ENCODE peak calls at places on chromosomes 5 and 9, in six cellular contexts. V, A, Q, N, Z and R are unnamed samples.

GRCh38 chr5:143105216-143105905 is 298.1 kb downstream of the NR3C1 start:
- DNase-seq in A (no peak), Z (no peak), V (no peak), N (no peak), Q (no peak), R (no peak)

GRCh38 chr5:145946112-145946861 is 9.9 kb downstream of the SH3RF2 start:
- DNase-seq in Q (peak; percentile 32), Z (no peak), V (peak; percentile 84), A (no peak), N (no peak), R (no peak)

GRCh38 chr5:56290378-56291057 is 57.4 kb upstream of the ANKRD55 start:
- DNase-seq in N (no peak), V (no peak), Z (no peak), A (no peak), Q (no peak), R (no peak)

GRCh38 chr5:152262667-152263066 is 142.4 kb downstream of the NMUR2 start:
- DNase-seq in N (peak; percentile 19), Q (no peak), A (no peak), V (no peak), Z (no peak), R (no peak)

GRCh38 chr9:130379649-130379970 is 65.2 kb upstream of the ASS1 start:
- DNase-seq in Z (no peak), N (no peak), V (no peak), Q (no peak), A (no peak), R (no peak)

GRCh38 chr5:59798862-59799667 is 94.5 kb downstream of the PDE4D start:
- DNase-seq in N (no peak), V (no peak), Q (no peak), A (no peak), Z (no peak), R (no peak)

GRCh38 chr9:133633681-133633990 is 2.5 kb upstream of the DBH start:
- DNase-seq in N (no peak), Q (no peak), V (no peak), A (no peak), Z (no peak), R (no peak)

GRCh38 chr9:16367605-16368424 is 502.7 kb downstream of the BNC2 start:
- DNase-seq in Q (no peak), N (no peak), Z (no peak), A (no peak), V (peak; percentile 80), R (no peak)

GRCh38 chr9:94900222-94901018 is 173.9 kb downstream of the AOPEP start:
- DNase-seq in Q (peak; percentile 39), A (no peak), V (peak; percentile 97), Z (no peak), N (no peak), R (no peak)

GRCh38 chr5:147508711-147509040 is 1.2 kb downstream of the DPYSL3 start:
- DNase-seq in Q (no peak), V (peak; percentile 33), N (no peak), A (no peak), Z (no peak), R (no peak)

GRCh38 chr5:1834022-1834551 is 32.9 kb downstream of the NDUFS6 start:
- DNase-seq in N (peak; percentile 36), Z (no peak), V (no peak), Q (no peak), A (no peak), R (no peak)

GRCh38 chr9:126860757-126861466 is 473 bp downstream of the ZBTB34 start:
- DNase-seq in Q (peak; percentile 17), Z (peak; percentile 33), N (no peak), A (no peak), V (no peak), R (peak; percentile 49)

GRCh38 chr5:109739741-109740140 is 50.0 kb downstream of the MAN2A1 start:
- DNase-seq in Q (no peak), V (peak; percentile 55), Z (no peak), N (peak; percentile 29), A (no peak), R (peak; percentile 57)

GRCh38 chr5:146828385-146828784 is 50.2 kb downstream of the PPP2R2B start:
- DNase-seq in Z (no peak), Q (no peak), N (no peak), V (no peak), A (no peak), R (peak; percentile 46)

GRCh38 chr5:20367178-20367577 is 379.2 kb upstream of the CDH18 start:
- DNase-seq in A (no peak), N (no peak), Q (no peak), V (no peak), Z (no peak), R (no peak)

GRCh38 chr5:168364151-168364661 is 72.8 kb downstream of the WWC1 start:
- DNase-seq in N (no peak), V (peak; percentile 80), Z (no peak), A (no peak), Q (no peak), R (no peak)
- H3K4me3 ChIP-seq in N (no peak overlapping the region), V (no peak overlapping the region), Z (no peak overlapping the region), A (no peak overlapping the region), Q (no peak overlapping the region), R (no peak overlapping the region)

DNA sequence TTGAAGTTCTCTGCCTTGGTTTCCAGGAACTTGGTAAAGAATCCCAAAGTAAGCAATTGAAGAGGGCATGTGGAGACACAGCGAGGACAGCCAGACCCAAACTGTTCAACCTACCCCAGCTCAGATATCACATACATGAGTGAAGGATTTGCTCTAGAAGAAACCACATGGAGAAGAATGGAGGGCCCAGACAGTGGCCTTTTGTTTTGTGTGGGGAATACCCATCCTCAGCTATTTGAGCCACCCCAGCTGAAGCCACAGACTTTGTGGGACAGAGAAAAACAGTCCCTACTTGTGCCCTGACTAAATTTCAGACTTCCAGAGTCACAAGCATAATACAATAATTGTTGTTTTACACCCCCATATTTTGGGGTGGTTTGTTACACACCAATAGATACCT is 387.1 kb downstream of the ZSWIM6 start:
- DNase-seq in V (no peak), Q (no peak), N (no peak), A (no peak), Z (no peak), R (no peak)
- H3K27ac ChIP-seq in V (no peak overlapping the region), Q (no peak overlapping the region), N (no peak overlapping the region), A (no peak overlapping the region), Z (no peak overlapping the region), R (no peak overlapping the region)

GRCh38 chr5:138967806-138968448 is 92.8 kb upstream of the LRRTM2 start:
- DNase-seq in V (peak; percentile 36), A (no peak), Q (peak; percentile 23), Z (peak; percentile 13), N (no peak), R (no peak)

GRCh38 chr5:138966236-138966985 is 91.3 kb upstream of the LRRTM2 start:
- DNase-seq in V (no peak), A (no peak), Q (no peak), N (no peak), Z (no peak), R (no peak)

GRCh38 chr5:138965631-138966030 is 90.5 kb upstream of the LRRTM2 start:
- DNase-seq in A (no peak), Z (no peak), N (no peak), V (no peak), Q (no peak), R (no peak)

GRCh38 chr5:138969323-138970013 is 94.3 kb upstream of the LRRTM2 start:
- DNase-seq in A (no peak), Z (peak; percentile 9), Q (no peak), V (no peak), N (no peak), R (no peak)

GRCh38 chr5:138968601-138969000 is 93.5 kb upstream of the LRRTM2 start:
- DNase-seq in Z (peak; percentile 3), V (no peak), A (no peak), N (no peak), Q (no peak), R (no peak)
- H3K4me3 ChIP-seq in Z (no peak overlapping the region), V (no peak overlapping the region), A (no peak overlapping the region), N (no peak overlapping the region), Q (no peak overlapping the region), R (no peak overlapping the region)

GRCh38 chr5:37839441-37840035 is 303 bp downstream of the GDNF start:
- DNase-seq in Q (peak; percentile 34), Z (no peak), V (peak; percentile 73), N (peak; percentile 73), A (peak; percentile 89), R (peak; percentile 63)
- H3K27ac ChIP-seq in Q (no peak overlapping the region), Z (no peak overlapping the region), V (no peak overlapping the region), N (no peak overlapping the region), A (peak overlapping the region; percentile 94), R (no peak overlapping the region)

DNA sequence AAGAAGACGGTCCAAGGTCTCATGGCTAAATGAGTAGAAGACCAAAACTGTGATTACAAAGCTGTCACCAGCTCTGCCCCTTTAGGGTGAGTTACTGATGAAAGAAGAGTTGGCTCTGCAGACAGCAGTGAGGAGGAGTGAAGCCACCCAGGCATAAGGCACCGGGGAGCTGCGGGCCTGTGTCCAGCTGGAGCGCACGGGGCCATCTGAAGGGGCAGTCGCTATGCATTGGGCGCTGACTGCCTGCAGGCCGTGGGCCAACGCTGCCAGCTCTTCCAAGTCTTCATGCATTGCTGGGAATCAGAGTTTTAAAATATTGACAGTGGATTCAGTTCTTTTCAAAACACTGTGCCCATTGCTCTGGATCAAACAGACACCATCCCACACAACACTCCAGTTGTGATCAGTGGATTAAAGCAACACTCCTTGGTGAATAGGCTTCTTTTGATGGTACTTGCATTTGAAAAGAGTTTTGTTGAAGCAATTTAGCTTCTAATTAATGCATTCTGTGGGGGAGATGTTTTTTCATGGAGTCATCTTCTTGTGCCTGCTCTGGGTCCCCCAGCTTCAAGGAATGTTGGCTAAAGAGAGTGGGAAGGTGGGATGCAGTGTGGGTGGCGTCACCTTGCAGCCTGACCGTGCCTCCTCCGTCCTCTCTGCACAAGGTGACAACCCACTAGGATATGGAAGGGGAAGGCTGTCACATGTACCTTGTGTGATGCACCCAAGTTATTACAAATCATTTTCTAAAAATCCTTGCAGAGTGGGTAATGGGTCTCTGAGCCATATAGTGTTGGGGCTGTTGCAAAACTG is 70.5 kb downstream of the DAPK1 start:
- DNase-seq in V (no peak), N (no peak), A (no peak), Z (no peak), Q (no peak), R (no peak)
- H3K4me3 ChIP-seq in V (no peak overlapping the region), N (no peak overlapping the region), A (no peak overlapping the region), Z (no peak overlapping the region), Q (no peak overlapping the region), R (no peak overlapping the region)

DNA sequence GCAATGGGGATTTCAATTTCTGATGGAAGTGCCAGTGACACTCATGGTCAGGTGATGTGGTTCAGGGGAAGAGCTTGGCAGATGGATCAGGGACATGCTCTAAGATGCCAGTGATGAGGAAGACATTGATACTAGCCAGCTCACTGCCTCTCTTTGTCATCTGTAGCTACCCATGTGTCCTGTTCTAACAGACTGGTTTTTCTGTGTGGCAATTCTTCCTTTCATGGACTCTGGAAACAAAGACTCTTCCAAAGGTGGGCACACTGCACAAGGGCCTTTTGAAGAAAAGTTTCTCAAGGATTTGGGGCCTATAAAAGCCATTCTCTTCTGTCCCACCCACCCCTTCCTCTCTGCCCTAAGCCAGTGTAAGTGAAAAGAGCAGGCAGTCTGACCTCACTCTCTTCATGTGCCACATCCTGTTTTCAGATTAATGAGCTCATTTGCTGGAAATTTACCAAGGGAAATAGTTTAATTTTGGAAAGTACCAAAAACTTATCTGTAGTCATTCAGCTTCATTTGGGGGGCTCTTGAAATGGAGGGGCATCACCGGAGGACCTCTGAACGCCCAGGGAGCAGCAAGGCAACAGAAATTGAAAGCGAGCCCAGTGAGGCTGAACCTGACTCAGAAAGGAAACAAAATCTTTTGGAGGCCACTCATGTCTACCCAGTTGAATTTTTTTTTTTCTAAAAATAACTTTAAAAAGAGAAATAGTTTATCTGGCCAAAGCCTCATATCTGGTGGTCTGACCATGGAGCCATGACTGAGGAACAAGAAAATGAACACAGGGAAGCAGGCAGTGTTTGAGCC is 4.9 kb upstream of the TRAF1 start:
- DNase-seq in Z (peak; percentile 65), V (peak; percentile 75), Q (peak; percentile 60), N (no peak), A (no peak), R (no peak)
- H3K27ac ChIP-seq in Z (peak overlapping the region; percentile 94), V (peak overlapping the region; percentile 83), Q (peak overlapping the region; percentile 79), N (no peak overlapping the region), A (peak overlapping the region; percentile 91), R (peak overlapping the region; percentile 57)